ENCODE peak calls at places on chromosomes 1 and 21, in seven cellular contexts. One of them, this sample, is unnamed.

GRCh38 chr1:109425391-109425790 is 857 bp downstream of the PSMA5 start:
- DNase-seq in breast epithelium: no peak
- DNase-seq in stimulated activated CD4-positive, alpha-beta T cell treated with anti-CD3 and anti-CD28 coated beads, Interleukin-2, amount 100 ng/mL, for 48 hours: no peak
- DNase-seq in left ventricle myocardium inferior: no peak
- DNase-seq in GM04503: no peak
- DNase-seq in NCI-H2029: no peak
- DNase-seq in small intestine: peak; percentile 53
- DNase-seq in this sample: peak; percentile 13

GRCh38 chr1:33119532-33120217 is 38.7 kb downstream of the AZIN2 start:
- DNase-seq in breast epithelium: no peak
- DNase-seq in stimulated activated CD4-positive, alpha-beta T cell treated with anti-CD3 and anti-CD28 coated beads, Interleukin-2, amount 100 ng/mL, for 48 hours: no peak
- DNase-seq in left ventricle myocardium inferior: no peak
- DNase-seq in GM04503: no peak
- DNase-seq in NCI-H2029: no peak
- DNase-seq in small intestine: no peak
- DNase-seq in this sample: no peak

GRCh38 chr1:231075020-231075419 is 35.0 kb upstream of the FAM89A start:
- DNase-seq in breast epithelium: no peak
- DNase-seq in stimulated activated CD4-positive, alpha-beta T cell treated with anti-CD3 and anti-CD28 coated beads, Interleukin-2, amount 100 ng/mL, for 48 hours: no peak
- DNase-seq in left ventricle myocardium inferior: no peak
- DNase-seq in GM04503: no peak
- DNase-seq in NCI-H2029: no peak
- DNase-seq in small intestine: no peak
- DNase-seq in this sample: no peak

GRCh38 chr1:160167580-160167979 is 16.2 kb downstream of the ATP1A4 start:
- DNase-seq in breast epithelium: no peak
- DNase-seq in stimulated activated CD4-positive, alpha-beta T cell treated with anti-CD3 and anti-CD28 coated beads, Interleukin-2, amount 100 ng/mL, for 48 hours: no peak
- DNase-seq in left ventricle myocardium inferior: no peak
- DNase-seq in GM04503: no peak
- DNase-seq in NCI-H2029: no peak
- DNase-seq in small intestine: no peak
- DNase-seq in this sample: peak; percentile 45

GRCh38 chr1:43049487-43049886 is 90.8 kb upstream of the SLC2A1 start:
- DNase-seq in breast epithelium: no peak
- DNase-seq in stimulated activated CD4-positive, alpha-beta T cell treated with anti-CD3 and anti-CD28 coated beads, Interleukin-2, amount 100 ng/mL, for 48 hours: no peak
- DNase-seq in left ventricle myocardium inferior: no peak
- DNase-seq in GM04503: no peak
- DNase-seq in NCI-H2029: no peak
- DNase-seq in small intestine: no peak
- DNase-seq in this sample: no peak

GRCh38 chr1:154463512-154463990 is 38.5 kb upstream of the TDRD10 start:
- DNase-seq in breast epithelium: no peak
- DNase-seq in stimulated activated CD4-positive, alpha-beta T cell treated with anti-CD3 and anti-CD28 coated beads, Interleukin-2, amount 100 ng/mL, for 48 hours: peak; percentile 51
- DNase-seq in left ventricle myocardium inferior: no peak
- DNase-seq in GM04503: no peak
- DNase-seq in NCI-H2029: no peak
- DNase-seq in small intestine: no peak
- DNase-seq in this sample: peak; percentile 31

GRCh38 chr21:42850866-42851391 is 28.4 kb downstream of the WDR4 start:
- DNase-seq in breast epithelium: no peak
- DNase-seq in stimulated activated CD4-positive, alpha-beta T cell treated with anti-CD3 and anti-CD28 coated beads, Interleukin-2, amount 100 ng/mL, for 48 hours: peak; percentile 20
- DNase-seq in left ventricle myocardium inferior: no peak
- DNase-seq in GM04503: no peak
- DNase-seq in NCI-H2029: no peak
- DNase-seq in small intestine: no peak
- DNase-seq in this sample: peak; percentile 17

GRCh38 chr1:17250601-17251000 is 1.7 kb downstream of the PADI3 start:
- DNase-seq in breast epithelium: peak; percentile 92
- DNase-seq in stimulated activated CD4-positive, alpha-beta T cell treated with anti-CD3 and anti-CD28 coated beads, Interleukin-2, amount 100 ng/mL, for 48 hours: no peak
- DNase-seq in left ventricle myocardium inferior: no peak
- DNase-seq in GM04503: no peak
- DNase-seq in NCI-H2029: peak; percentile 44
- DNase-seq in small intestine: peak; percentile 91
- DNase-seq in this sample: peak; percentile 92

GRCh38 chr1:9805006-9805526 is 18.7 kb downstream of the CLSTN1 start:
- DNase-seq in breast epithelium: no peak
- DNase-seq in stimulated activated CD4-positive, alpha-beta T cell treated with anti-CD3 and anti-CD28 coated beads, Interleukin-2, amount 100 ng/mL, for 48 hours: no peak
- DNase-seq in left ventricle myocardium inferior: no peak
- DNase-seq in GM04503: no peak
- DNase-seq in NCI-H2029: no peak
- DNase-seq in small intestine: no peak
- DNase-seq in this sample: no peak

GRCh38 chr1:208748766-208749165 is 504.6 kb upstream of the PLXNA2 start:
- DNase-seq in breast epithelium: no peak
- DNase-seq in stimulated activated CD4-positive, alpha-beta T cell treated with anti-CD3 and anti-CD28 coated beads, Interleukin-2, amount 100 ng/mL, for 48 hours: no peak
- DNase-seq in left ventricle myocardium inferior: no peak
- DNase-seq in GM04503: no peak
- DNase-seq in NCI-H2029: no peak
- DNase-seq in small intestine: no peak
- DNase-seq in this sample: no peak

GRCh38 chr1:26358411-26359384 is 4.8 kb upstream of the CRYBG2 start:
- DNase-seq in breast epithelium: no peak
- DNase-seq in stimulated activated CD4-positive, alpha-beta T cell treated with anti-CD3 and anti-CD28 coated beads, Interleukin-2, amount 100 ng/mL, for 48 hours: peak; percentile 42
- DNase-seq in left ventricle myocardium inferior: no peak
- DNase-seq in GM04503: no peak
- DNase-seq in NCI-H2029: no peak
- DNase-seq in small intestine: peak; percentile 97
- DNase-seq in this sample: peak; percentile 77

GRCh38 chr1:79353224-79353623 is 346.7 kb upstream of the ADGRL4 start:
- DNase-seq in breast epithelium: no peak
- DNase-seq in stimulated activated CD4-positive, alpha-beta T cell treated with anti-CD3 and anti-CD28 coated beads, Interleukin-2, amount 100 ng/mL, for 48 hours: no peak
- DNase-seq in left ventricle myocardium inferior: no peak
- DNase-seq in GM04503: no peak
- DNase-seq in NCI-H2029: no peak
- DNase-seq in small intestine: peak; percentile 5
- DNase-seq in this sample: peak; percentile 83

GRCh38 chr1:2204384-2205190 is 10.0 kb upstream of the FAAP20 start:
- DNase-seq in breast epithelium: peak; percentile 75
- DNase-seq in stimulated activated CD4-positive, alpha-beta T cell treated with anti-CD3 and anti-CD28 coated beads, Interleukin-2, amount 100 ng/mL, for 48 hours: no peak
- DNase-seq in left ventricle myocardium inferior: peak; percentile 86
- DNase-seq in GM04503: no peak
- DNase-seq in NCI-H2029: no peak
- DNase-seq in small intestine: no peak
- DNase-seq in this sample: peak; percentile 67

GRCh38 chr21:32795376-32795775 is 23.8 kb upstream of the PAXBP1 start:
- DNase-seq in breast epithelium: no peak
- DNase-seq in stimulated activated CD4-positive, alpha-beta T cell treated with anti-CD3 and anti-CD28 coated beads, Interleukin-2, amount 100 ng/mL, for 48 hours: no peak
- DNase-seq in left ventricle myocardium inferior: no peak
- DNase-seq in GM04503: no peak
- DNase-seq in NCI-H2029: no peak
- DNase-seq in small intestine: no peak
- DNase-seq in this sample: no peak

GRCh38 chr1:57599233-57599994 is 175.6 kb upstream of the DAB1 start:
- DNase-seq in breast epithelium: no peak
- DNase-seq in stimulated activated CD4-positive, alpha-beta T cell treated with anti-CD3 and anti-CD28 coated beads, Interleukin-2, amount 100 ng/mL, for 48 hours: no peak
- DNase-seq in left ventricle myocardium inferior: no peak
- DNase-seq in GM04503: peak; percentile 27
- DNase-seq in NCI-H2029: no peak
- DNase-seq in small intestine: no peak
- DNase-seq in this sample: no peak

GRCh38 chr1:151048645-151049032 is 1.1 kb downstream of the C1orf56 start:
- DNase-seq in breast epithelium: no peak
- DNase-seq in stimulated activated CD4-positive, alpha-beta T cell treated with anti-CD3 and anti-CD28 coated beads, Interleukin-2, amount 100 ng/mL, for 48 hours: no peak
- DNase-seq in left ventricle myocardium inferior: no peak
- DNase-seq in GM04503: no peak
- DNase-seq in NCI-H2029: no peak
- DNase-seq in small intestine: no peak
- DNase-seq in this sample: no peak

GRCh38 chr1:98761238-98761637 is 99.7 kb downstream of the SNX7 start:
- DNase-seq in breast epithelium: no peak
- DNase-seq in stimulated activated CD4-positive, alpha-beta T cell treated with anti-CD3 and anti-CD28 coated beads, Interleukin-2, amount 100 ng/mL, for 48 hours: no peak
- DNase-seq in left ventricle myocardium inferior: no peak
- DNase-seq in GM04503: no peak
- DNase-seq in NCI-H2029: no peak
- DNase-seq in small intestine: peak; percentile 13
- DNase-seq in this sample: peak; percentile 32

GRCh38 chr1:218658294-218658693 is 313.2 kb downstream of the TGFB2 start:
- DNase-seq in breast epithelium: no peak
- DNase-seq in stimulated activated CD4-positive, alpha-beta T cell treated with anti-CD3 and anti-CD28 coated beads, Interleukin-2, amount 100 ng/mL, for 48 hours: no peak
- DNase-seq in left ventricle myocardium inferior: no peak
- DNase-seq in GM04503: no peak
- DNase-seq in NCI-H2029: no peak
- DNase-seq in small intestine: no peak
- DNase-seq in this sample: peak; percentile 59

GRCh38 chr1:54011316-54012007 is 6.5 kb downstream of the LDLRAD1 start:
- DNase-seq in breast epithelium: no peak
- DNase-seq in stimulated activated CD4-positive, alpha-beta T cell treated with anti-CD3 and anti-CD28 coated beads, Interleukin-2, amount 100 ng/mL, for 48 hours: no peak
- DNase-seq in left ventricle myocardium inferior: no peak
- DNase-seq in GM04503: no peak
- DNase-seq in NCI-H2029: no peak
- DNase-seq in small intestine: no peak
- DNase-seq in this sample: no peak

GRCh38 chr1:58659516-58659915 is 40.3 kb downstream of the MYSM1 start:
- DNase-seq in breast epithelium: no peak
- DNase-seq in stimulated activated CD4-positive, alpha-beta T cell treated with anti-CD3 and anti-CD28 coated beads, Interleukin-2, amount 100 ng/mL, for 48 hours: no peak
- DNase-seq in left ventricle myocardium inferior: no peak
- DNase-seq in GM04503: no peak
- DNase-seq in NCI-H2029: no peak
- DNase-seq in small intestine: no peak
- DNase-seq in this sample: no peak

GRCh38 chr1:90133133-90133532 is 138.2 kb downstream of the ZNF326 start:
- DNase-seq in breast epithelium: no peak
- DNase-seq in stimulated activated CD4-positive, alpha-beta T cell treated with anti-CD3 and anti-CD28 coated beads, Interleukin-2, amount 100 ng/mL, for 48 hours: no peak
- DNase-seq in left ventricle myocardium inferior: no peak
- DNase-seq in GM04503: no peak
- DNase-seq in NCI-H2029: peak; percentile 28
- DNase-seq in small intestine: peak; percentile 32
- DNase-seq in this sample: peak; percentile 62

GRCh38 chr1:23619299-23620188 is 60.2 kb upstream of the ID3 start:
- DNase-seq in breast epithelium: no peak
- DNase-seq in stimulated activated CD4-positive, alpha-beta T cell treated with anti-CD3 and anti-CD28 coated beads, Interleukin-2, amount 100 ng/mL, for 48 hours: peak; percentile 53
- DNase-seq in left ventricle myocardium inferior: no peak
- DNase-seq in GM04503: no peak
- DNase-seq in NCI-H2029: peak; percentile 86
- DNase-seq in small intestine: peak; percentile 87
- DNase-seq in this sample: peak; percentile 63

GRCh38 chr1:204844326-204844725 is 26.3 kb upstream of the NFASC start:
- DNase-seq in breast epithelium: no peak
- DNase-seq in stimulated activated CD4-positive, alpha-beta T cell treated with anti-CD3 and anti-CD28 coated beads, Interleukin-2, amount 100 ng/mL, for 48 hours: no peak
- DNase-seq in left ventricle myocardium inferior: no peak
- DNase-seq in GM04503: no peak
- DNase-seq in NCI-H2029: no peak
- DNase-seq in small intestine: no peak
- DNase-seq in this sample: no peak

GRCh38 chr1:54481201-54481884 is 66.7 kb upstream of the ACOT11 start:
- DNase-seq in breast epithelium: no peak
- DNase-seq in stimulated activated CD4-positive, alpha-beta T cell treated with anti-CD3 and anti-CD28 coated beads, Interleukin-2, amount 100 ng/mL, for 48 hours: no peak
- DNase-seq in left ventricle myocardium inferior: no peak
- DNase-seq in GM04503: no peak
- DNase-seq in NCI-H2029: no peak
- DNase-seq in small intestine: peak; percentile 73
- DNase-seq in this sample: no peak

GRCh38 chr1:164768045-164768402 is 209.0 kb downstream of the PBX1 start:
- DNase-seq in breast epithelium: no peak
- DNase-seq in stimulated activated CD4-positive, alpha-beta T cell treated with anti-CD3 and anti-CD28 coated beads, Interleukin-2, amount 100 ng/mL, for 48 hours: no peak
- DNase-seq in left ventricle myocardium inferior: no peak
- DNase-seq in GM04503: no peak
- DNase-seq in NCI-H2029: no peak
- DNase-seq in small intestine: no peak
- DNase-seq in this sample: no peak

GRCh38 chr1:1677718-1678580 is 14.6 kb downstream of the SLC35E2B start:
- DNase-seq in breast epithelium: no peak
- DNase-seq in stimulated activated CD4-positive, alpha-beta T cell treated with anti-CD3 and anti-CD28 coated beads, Interleukin-2, amount 100 ng/mL, for 48 hours: no peak
- DNase-seq in left ventricle myocardium inferior: no peak
- DNase-seq in GM04503: no peak
- DNase-seq in NCI-H2029: no peak
- DNase-seq in small intestine: peak; percentile 50
- DNase-seq in this sample: peak; percentile 0

GRCh38 chr1:29497395-29498125 is 261.2 kb downstream of the PTPRU start:
- DNase-seq in breast epithelium: no peak
- DNase-seq in stimulated activated CD4-positive, alpha-beta T cell treated with anti-CD3 and anti-CD28 coated beads, Interleukin-2, amount 100 ng/mL, for 48 hours: no peak
- DNase-seq in left ventricle myocardium inferior: no peak
- DNase-seq in GM04503: no peak
- DNase-seq in NCI-H2029: no peak
- DNase-seq in small intestine: no peak
- DNase-seq in this sample: no peak

GRCh38 chr1:212286437-212287131 is 1.4 kb downstream of the PPP2R5A start:
- DNase-seq in breast epithelium: peak; percentile 53
- DNase-seq in stimulated activated CD4-positive, alpha-beta T cell treated with anti-CD3 and anti-CD28 coated beads, Interleukin-2, amount 100 ng/mL, for 48 hours: no peak
- DNase-seq in left ventricle myocardium inferior: no peak
- DNase-seq in GM04503: no peak
- DNase-seq in NCI-H2029: no peak
- DNase-seq in small intestine: peak; percentile 75
- DNase-seq in this sample: peak; percentile 59

GRCh38 chr1:246447501-246447900 is 59.6 kb downstream of the SMYD3 start:
- DNase-seq in breast epithelium: no peak
- DNase-seq in stimulated activated CD4-positive, alpha-beta T cell treated with anti-CD3 and anti-CD28 coated beads, Interleukin-2, amount 100 ng/mL, for 48 hours: no peak
- DNase-seq in left ventricle myocardium inferior: no peak
- DNase-seq in GM04503: no peak
- DNase-seq in NCI-H2029: no peak
- DNase-seq in small intestine: no peak
- DNase-seq in this sample: no peak

GRCh38 chr1:121459235-121459634 is 274.5 kb downstream of the SRGAP2C start:
- DNase-seq in breast epithelium: no peak
- DNase-seq in stimulated activated CD4-positive, alpha-beta T cell treated with anti-CD3 and anti-CD28 coated beads, Interleukin-2, amount 100 ng/mL, for 48 hours: no peak
- DNase-seq in left ventricle myocardium inferior: no peak
- DNase-seq in GM04503: no peak
- DNase-seq in NCI-H2029: no peak
- DNase-seq in small intestine: no peak
- DNase-seq in this sample: no peak